ENCODE peak calls at places on chromosomes 16 and 17, in eight cellular contexts. One of them, this sample, is unnamed.

GRCh38 chr17:81398855-81399451 is 3.7 kb downstream of the BAHCC1 start:
- DNase-seq in NCI-H460: no peak
- DNase-seq in fibroblast of lung: peak
- DNase-seq in CD4-positive, alpha-beta T cell: no peak
- DNase-seq in H1: no peak
- DNase-seq in nephron progenitor cell: peak
- DNase-seq in stimulated activated CD4-positive, alpha-beta T cell treated with anti-CD3 and anti-CD28 coated beads, Interleukin-12 subunit alpha, Interleukin-12 subunit beta, amount 100 ng/mL, for 24 hours: no peak
- DNase-seq in ACHN: no peak
- DNase-seq in this sample: no peak

GRCh38 chr17:17842111-17842876 is 5.5 kb upstream of the SREBF1 start:
- DNase-seq in NCI-H460: no peak
- DNase-seq in fibroblast of lung: no peak
- DNase-seq in CD4-positive, alpha-beta T cell: no peak
- DNase-seq in H1: no peak
- DNase-seq in nephron progenitor cell: no peak
- DNase-seq in stimulated activated CD4-positive, alpha-beta T cell treated with anti-CD3 and anti-CD28 coated beads, Interleukin-12 subunit alpha, Interleukin-12 subunit beta, amount 100 ng/mL, for 24 hours: no peak
- DNase-seq in ACHN: no peak
- DNase-seq in this sample: no peak

GRCh38 chr16:69848635-69849545 is 86.8 kb downstream of the WWP2 start:
- DNase-seq in NCI-H460: peak
- DNase-seq in fibroblast of lung: peak
- DNase-seq in CD4-positive, alpha-beta T cell: no peak
- DNase-seq in H1: no peak
- DNase-seq in nephron progenitor cell: peak
- DNase-seq in stimulated activated CD4-positive, alpha-beta T cell treated with anti-CD3 and anti-CD28 coated beads, Interleukin-12 subunit alpha, Interleukin-12 subunit beta, amount 100 ng/mL, for 24 hours: no peak
- DNase-seq in ACHN: peak
- DNase-seq in this sample: no peak

GRCh38 chr16:89168381-89169189 is 3.0 kb upstream of the CDH15 start:
- DNase-seq in NCI-H460: no peak
- DNase-seq in fibroblast of lung: no peak
- DNase-seq in CD4-positive, alpha-beta T cell: no peak
- DNase-seq in H1: no peak
- DNase-seq in nephron progenitor cell: no peak
- DNase-seq in stimulated activated CD4-positive, alpha-beta T cell treated with anti-CD3 and anti-CD28 coated beads, Interleukin-12 subunit alpha, Interleukin-12 subunit beta, amount 100 ng/mL, for 24 hours: no peak
- DNase-seq in ACHN: no peak
- DNase-seq in this sample: no peak

GRCh38 chr17:69997332-69997731 is 77.7 kb upstream of the KCNJ16 start:
- DNase-seq in NCI-H460: no peak
- DNase-seq in fibroblast of lung: no peak
- DNase-seq in CD4-positive, alpha-beta T cell: no peak
- DNase-seq in H1: no peak
- DNase-seq in nephron progenitor cell: no peak
- DNase-seq in stimulated activated CD4-positive, alpha-beta T cell treated with anti-CD3 and anti-CD28 coated beads, Interleukin-12 subunit alpha, Interleukin-12 subunit beta, amount 100 ng/mL, for 24 hours: no peak
- DNase-seq in ACHN: no peak
- DNase-seq in this sample: no peak

GRCh38 chr16:67731071-67731810 is 12.1 kb upstream of the GFOD2 start:
- DNase-seq in NCI-H460: no peak
- DNase-seq in fibroblast of lung: no peak
- DNase-seq in CD4-positive, alpha-beta T cell: no peak
- DNase-seq in H1: no peak
- DNase-seq in nephron progenitor cell: no peak
- DNase-seq in stimulated activated CD4-positive, alpha-beta T cell treated with anti-CD3 and anti-CD28 coated beads, Interleukin-12 subunit alpha, Interleukin-12 subunit beta, amount 100 ng/mL, for 24 hours: no peak
- DNase-seq in ACHN: no peak
- DNase-seq in this sample: no peak

GRCh38 chr17:56629450-56630187 is 36.1 kb downstream of the NOG start:
- DNase-seq in NCI-H460: no peak
- DNase-seq in fibroblast of lung: peak
- DNase-seq in CD4-positive, alpha-beta T cell: no peak
- DNase-seq in H1: peak
- DNase-seq in nephron progenitor cell: peak
- DNase-seq in stimulated activated CD4-positive, alpha-beta T cell treated with anti-CD3 and anti-CD28 coated beads, Interleukin-12 subunit alpha, Interleukin-12 subunit beta, amount 100 ng/mL, for 24 hours: no peak
- DNase-seq in ACHN: peak
- DNase-seq in this sample: no peak

GRCh38 chr17:59443106-59443505 is 111.7 kb downstream of the YPEL2 start:
- DNase-seq in NCI-H460: no peak
- DNase-seq in fibroblast of lung: no peak
- DNase-seq in CD4-positive, alpha-beta T cell: no peak
- DNase-seq in H1: no peak
- DNase-seq in nephron progenitor cell: no peak
- DNase-seq in stimulated activated CD4-positive, alpha-beta T cell treated with anti-CD3 and anti-CD28 coated beads, Interleukin-12 subunit alpha, Interleukin-12 subunit beta, amount 100 ng/mL, for 24 hours: no peak
- DNase-seq in ACHN: no peak
- DNase-seq in this sample: no peak

GRCh38 chr17:67013891-67014290 is 30.5 kb upstream of the CACNG1 start:
- DNase-seq in NCI-H460: no peak
- DNase-seq in fibroblast of lung: no peak
- DNase-seq in CD4-positive, alpha-beta T cell: no peak
- DNase-seq in H1: no peak
- DNase-seq in nephron progenitor cell: peak
- DNase-seq in stimulated activated CD4-positive, alpha-beta T cell treated with anti-CD3 and anti-CD28 coated beads, Interleukin-12 subunit alpha, Interleukin-12 subunit beta, amount 100 ng/mL, for 24 hours: no peak
- DNase-seq in ACHN: no peak
- DNase-seq in this sample: no peak

GRCh38 chr17:8053600-8053999 is 14.7 kb downstream of the ALOX15B start:
- DNase-seq in NCI-H460: no peak
- DNase-seq in fibroblast of lung: no peak
- DNase-seq in CD4-positive, alpha-beta T cell: no peak
- DNase-seq in H1: no peak
- DNase-seq in nephron progenitor cell: no peak
- DNase-seq in stimulated activated CD4-positive, alpha-beta T cell treated with anti-CD3 and anti-CD28 coated beads, Interleukin-12 subunit alpha, Interleukin-12 subunit beta, amount 100 ng/mL, for 24 hours: no peak
- DNase-seq in ACHN: no peak
- DNase-seq in this sample: no peak

GRCh38 chr17:48725294-48726064 is 2.5 kb downstream of the PRAC2 start:
- DNase-seq in NCI-H460: no peak
- DNase-seq in fibroblast of lung: no peak
- DNase-seq in CD4-positive, alpha-beta T cell: no peak
- DNase-seq in H1: no peak
- DNase-seq in nephron progenitor cell: peak
- DNase-seq in stimulated activated CD4-positive, alpha-beta T cell treated with anti-CD3 and anti-CD28 coated beads, Interleukin-12 subunit alpha, Interleukin-12 subunit beta, amount 100 ng/mL, for 24 hours: no peak
- DNase-seq in ACHN: no peak
- DNase-seq in this sample: no peak

This sample was measured in activated T-cell treated with anti-CD3 and anti-CD28 coated beads, Interleukin-2, amount 50 U/mL, for 24 hours.